ENCODE peak calls at places on chromosome 4, in seven cellular contexts. One of them, this sample, is unnamed.

GRCh38 chr4:156968479-156968984 is 3.1 kb downstream of the PDGFC start:
- DNase-seq in neural progenitor cell: peak; percentile 69
- DNase-seq in lung: peak; percentile 71
- DNase-seq in MG63: peak; percentile 43
- DNase-seq in fibroblast of mammary gland: peak; percentile 85
- DNase-seq in Peyer's patch: peak; percentile 17
- DNase-seq in HCT116: peak; percentile 62
- DNase-seq in this sample: no peak

GRCh38 chr4:151887816-151888180 is 127.0 kb upstream of the GATB start:
- DNase-seq in fibroblast of mammary gland: no peak
- DNase-seq in neural progenitor cell: no peak
- DNase-seq in MG63: no peak
- DNase-seq in Peyer's patch: no peak
- DNase-seq in lung: no peak
- DNase-seq in HCT116: no peak
- DNase-seq in this sample: no peak

GRCh38 chr4:153207561-153207960 is 3.3 kb downstream of the TRIM2 start:
- DNase-seq in HCT116: no peak
- DNase-seq in MG63: no peak
- DNase-seq in fibroblast of mammary gland: peak; percentile 31
- DNase-seq in neural progenitor cell: peak; percentile 51
- DNase-seq in lung: no peak
- DNase-seq in Peyer's patch: no peak
- DNase-seq in this sample: no peak

GRCh38 chr4:40294339-40294738 is 40.8 kb upstream of the CHRNA9 start:
- DNase-seq in fibroblast of mammary gland: no peak
- DNase-seq in HCT116: no peak
- DNase-seq in MG63: no peak
- DNase-seq in lung: no peak
- DNase-seq in Peyer's patch: no peak
- DNase-seq in neural progenitor cell: no peak
- DNase-seq in this sample: no peak

GRCh38 chr4:26130173-26130572 is 190.6 kb upstream of the RBPJ start:
- DNase-seq in Peyer's patch: no peak
- DNase-seq in HCT116: no peak
- DNase-seq in lung: no peak
- DNase-seq in neural progenitor cell: no peak
- DNase-seq in fibroblast of mammary gland: no peak
- DNase-seq in MG63: no peak
- DNase-seq in this sample: no peak

GRCh38 chr4:92387459-92388069 is 83.8 kb downstream of the GRID2 start:
- DNase-seq in HCT116: peak; percentile 68
- DNase-seq in Peyer's patch: no peak
- DNase-seq in MG63: no peak
- DNase-seq in neural progenitor cell: peak; percentile 57
- DNase-seq in lung: no peak
- DNase-seq in fibroblast of mammary gland: peak; percentile 50
- DNase-seq in this sample: no peak

GRCh38 chr4:20348411-20348810 is 96.7 kb downstream of the SLIT2 start:
- DNase-seq in MG63: peak; percentile 31
- DNase-seq in Peyer's patch: no peak
- DNase-seq in lung: no peak
- DNase-seq in HCT116: no peak
- DNase-seq in fibroblast of mammary gland: no peak
- DNase-seq in neural progenitor cell: no peak
- DNase-seq in this sample: no peak

GRCh38 chr4:184293552-184293951 is 75.9 kb upstream of the ENPP6 start:
- DNase-seq in lung: peak; percentile 49
- DNase-seq in MG63: no peak
- DNase-seq in Peyer's patch: no peak
- DNase-seq in neural progenitor cell: no peak
- DNase-seq in HCT116: no peak
- DNase-seq in fibroblast of mammary gland: no peak
- DNase-seq in this sample: no peak

GRCh38 chr4:147739239-147739823 is 7.4 kb downstream of the ARHGAP10 start:
- DNase-seq in lung: no peak
- DNase-seq in Peyer's patch: no peak
- DNase-seq in fibroblast of mammary gland: no peak
- DNase-seq in MG63: no peak
- DNase-seq in neural progenitor cell: no peak
- DNase-seq in HCT116: no peak
- DNase-seq in this sample: no peak

GRCh38 chr4:156303708-156304107 is 350.0 kb upstream of the CTSO start:
- DNase-seq in Peyer's patch: no peak
- DNase-seq in fibroblast of mammary gland: no peak
- DNase-seq in HCT116: no peak
- DNase-seq in lung: no peak
- DNase-seq in MG63: no peak
- DNase-seq in neural progenitor cell: no peak
- DNase-seq in this sample: no peak

GRCh38 chr4:108029321-108029720 is 39.6 kb downstream of the HADH start:
- DNase-seq in HCT116: no peak
- DNase-seq in neural progenitor cell: no peak
- DNase-seq in MG63: no peak
- DNase-seq in lung: no peak
- DNase-seq in fibroblast of mammary gland: no peak
- DNase-seq in Peyer's patch: no peak
- DNase-seq in this sample: no peak

GRCh38 chr4:155442267-155443105 is 65.7 kb upstream of the MAP9 start:
- DNase-seq in fibroblast of mammary gland: peak; percentile 83
- DNase-seq in MG63: peak; percentile 38
- DNase-seq in neural progenitor cell: peak; percentile 79
- DNase-seq in lung: peak; percentile 80
- DNase-seq in Peyer's patch: peak; percentile 47
- DNase-seq in HCT116: peak; percentile 49
- DNase-seq in this sample: no peak

GRCh38 chr4:66577922-66578321 is 907.6 kb upstream of the EPHA5 start:
- DNase-seq in neural progenitor cell: no peak
- DNase-seq in HCT116: no peak
- DNase-seq in MG63: no peak
- DNase-seq in lung: no peak
- DNase-seq in fibroblast of mammary gland: no peak
- DNase-seq in Peyer's patch: no peak
- DNase-seq in this sample: no peak

GRCh38 chr4:148694702-148695101 is 252.5 kb upstream of the NR3C2 start:
- DNase-seq in lung: no peak
- DNase-seq in neural progenitor cell: no peak
- DNase-seq in MG63: no peak
- DNase-seq in Peyer's patch: no peak
- DNase-seq in fibroblast of mammary gland: no peak
- DNase-seq in HCT116: no peak
- DNase-seq in this sample: no peak

GRCh38 chr4:2834001-2834921 is 9.4 kb upstream of the ADD1 start:
- DNase-seq in Peyer's patch: no peak
- DNase-seq in MG63: no peak
- DNase-seq in lung: no peak
- DNase-seq in HCT116: no peak
- DNase-seq in fibroblast of mammary gland: no peak
- DNase-seq in neural progenitor cell: no peak
- DNase-seq in this sample: no peak

GRCh38 chr4:5204781-5205180 is 153.5 kb downstream of the STK32B start:
- DNase-seq in fibroblast of mammary gland: peak; percentile 49
- DNase-seq in HCT116: no peak
- DNase-seq in neural progenitor cell: no peak
- DNase-seq in MG63: no peak
- DNase-seq in lung: no peak
- DNase-seq in Peyer's patch: no peak
- DNase-seq in this sample: no peak

GRCh38 chr4:158904815-158905214 is 136.0 kb downstream of the FNIP2 start:
- DNase-seq in HCT116: no peak
- DNase-seq in fibroblast of mammary gland: no peak
- DNase-seq in MG63: no peak
- DNase-seq in lung: no peak
- DNase-seq in Peyer's patch: no peak
- DNase-seq in neural progenitor cell: no peak
- DNase-seq in this sample: no peak

GRCh38 chr4:158903472-158904043 is 134.7 kb downstream of the FNIP2 start:
- DNase-seq in HCT116: no peak
- DNase-seq in MG63: no peak
- DNase-seq in neural progenitor cell: no peak
- DNase-seq in Peyer's patch: no peak
- DNase-seq in fibroblast of mammary gland: no peak
- DNase-seq in lung: no peak
- DNase-seq in this sample: no peak

GRCh38 chr4:158906073-158906472 is 137.2 kb downstream of the FNIP2 start:
- DNase-seq in MG63: no peak
- DNase-seq in HCT116: no peak
- DNase-seq in Peyer's patch: no peak
- DNase-seq in lung: no peak
- DNase-seq in neural progenitor cell: no peak
- DNase-seq in fibroblast of mammary gland: no peak
- DNase-seq in this sample: no peak

GRCh38 chr4:158903079-158903456 is 134.2 kb downstream of the FNIP2 start:
- DNase-seq in lung: no peak
- DNase-seq in MG63: no peak
- DNase-seq in neural progenitor cell: no peak
- DNase-seq in fibroblast of mammary gland: no peak
- DNase-seq in Peyer's patch: no peak
- DNase-seq in HCT116: no peak
- DNase-seq in this sample: no peak
- H3K4me3 ChIP-seq in lung: no peak overlapping the region
- H3K4me3 ChIP-seq in MG63: no peak overlapping the region
- H3K4me3 ChIP-seq in neural progenitor cell: no peak overlapping the region
- H3K4me3 ChIP-seq in fibroblast of mammary gland: no peak overlapping the region
- H3K4me3 ChIP-seq in Peyer's patch: no peak overlapping the region
- H3K4me3 ChIP-seq in HCT116: no peak overlapping the region
- H3K4me3 ChIP-seq in this sample: no peak overlapping the region

GRCh38 chr4:113975578-113975977 is 3.9 kb downstream of the ARSJ start:
- DNase-seq in Peyer's patch: no peak
- DNase-seq in neural progenitor cell: no peak
- DNase-seq in lung: no peak
- DNase-seq in MG63: no peak
- DNase-seq in HCT116: no peak
- DNase-seq in fibroblast of mammary gland: no peak
- DNase-seq in this sample: no peak

GRCh38 chr4:113978105-113978504 is 1.3 kb downstream of the ARSJ start:
- DNase-seq in MG63: no peak
- DNase-seq in Peyer's patch: no peak
- DNase-seq in neural progenitor cell: no peak
- DNase-seq in HCT116: no peak
- DNase-seq in fibroblast of mammary gland: no peak
- DNase-seq in lung: no peak
- DNase-seq in this sample: no peak

GRCh38 chr4:113979157-113979972 is at the start of gene ARSJ:
- DNase-seq in MG63: peak; percentile 82
- DNase-seq in HCT116: peak; percentile 32
- DNase-seq in fibroblast of mammary gland: peak; percentile 88
- DNase-seq in lung: peak; percentile 64
- DNase-seq in neural progenitor cell: peak; percentile 76
- DNase-seq in Peyer's patch: no peak
- DNase-seq in this sample: no peak

GRCh38 chr4:113978561-113979156 is 788 bp downstream of the ARSJ start:
- DNase-seq in fibroblast of mammary gland: no peak
- DNase-seq in lung: no peak
- DNase-seq in HCT116: no peak
- DNase-seq in MG63: no peak
- DNase-seq in Peyer's patch: no peak
- DNase-seq in neural progenitor cell: peak; percentile 15
- DNase-seq in this sample: no peak

DNA sequence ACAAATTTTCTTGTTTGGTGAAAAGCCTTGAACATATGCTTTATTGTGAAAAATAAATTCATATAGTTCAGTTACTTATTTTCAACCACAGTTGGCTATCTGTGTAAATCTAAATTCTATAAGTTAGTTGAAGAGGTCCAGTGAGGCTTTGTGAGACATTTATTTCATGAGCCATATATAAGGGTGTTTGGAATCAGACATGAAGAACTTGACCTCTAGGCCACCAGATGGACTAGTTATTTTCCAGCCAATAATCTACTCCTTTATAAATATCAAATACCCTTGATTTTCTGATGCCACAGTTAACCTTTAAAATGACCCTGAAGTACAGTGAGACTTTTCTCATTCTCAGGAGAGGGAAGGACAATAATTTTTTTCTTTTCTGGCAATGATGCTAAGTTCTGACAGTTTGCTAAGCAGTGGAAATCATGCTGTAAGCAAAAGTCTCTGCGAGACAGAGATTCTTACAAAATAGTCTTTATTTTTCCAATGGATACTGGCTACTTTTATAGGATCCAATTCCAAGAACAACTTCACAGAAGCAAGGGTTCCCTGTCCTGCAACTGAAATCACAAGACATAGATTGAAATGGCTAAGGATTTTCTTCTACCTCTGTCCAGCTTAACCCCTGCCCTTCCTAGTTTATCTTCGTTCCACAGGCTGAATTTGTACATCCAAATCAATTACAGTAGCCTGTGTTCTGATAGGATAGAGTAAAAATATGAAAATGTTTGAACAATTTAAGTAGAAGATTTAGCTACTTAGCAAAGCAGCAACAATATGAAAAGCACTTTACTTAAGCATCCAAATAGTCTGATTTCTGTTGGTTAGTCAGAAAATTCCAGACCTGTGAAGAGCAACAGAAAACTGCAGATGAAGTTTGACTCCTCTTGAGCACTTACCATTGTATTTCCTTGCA is 2.3 kb downstream of the ARSJ start:
- DNase-seq in fibroblast of mammary gland: peak; percentile 33
- DNase-seq in lung: no peak
- DNase-seq in MG63: no peak
- DNase-seq in Peyer's patch: no peak
- DNase-seq in HCT116: no peak
- DNase-seq in neural progenitor cell: no peak
- DNase-seq in this sample: no peak
- H3K4me3 ChIP-seq in fibroblast of mammary gland: peak overlapping the region; percentile 94
- H3K4me3 ChIP-seq in lung: no peak overlapping the region
- H3K4me3 ChIP-seq in MG63: peak overlapping the region; percentile 65
- H3K4me3 ChIP-seq in Peyer's patch: no peak overlapping the region
- H3K4me3 ChIP-seq in HCT116: no peak overlapping the region
- H3K4me3 ChIP-seq in neural progenitor cell: no peak overlapping the region
- H3K4me3 ChIP-seq in this sample: peak overlapping the region; percentile 77

GRCh38 chr4:54359919-54360650 is 131.0 kb downstream of the PDGFRA start:
- DNase-seq in neural progenitor cell: no peak
- DNase-seq in MG63: no peak
- DNase-seq in fibroblast of mammary gland: no peak
- DNase-seq in lung: no peak
- DNase-seq in HCT116: no peak
- DNase-seq in Peyer's patch: no peak
- DNase-seq in this sample: no peak
- H3K4me3 ChIP-seq in neural progenitor cell: no peak overlapping the region
- H3K4me3 ChIP-seq in MG63: no peak overlapping the region
- H3K4me3 ChIP-seq in fibroblast of mammary gland: no peak overlapping the region
- H3K4me3 ChIP-seq in lung: no peak overlapping the region
- H3K4me3 ChIP-seq in HCT116: no peak overlapping the region
- H3K4me3 ChIP-seq in Peyer's patch: no peak overlapping the region
- H3K4me3 ChIP-seq in this sample: no peak overlapping the region

GRCh38 chr4:83572848-83573247 is 36.9 kb downstream of the GPAT3 start:
- DNase-seq in neural progenitor cell: no peak
- DNase-seq in HCT116: no peak
- DNase-seq in Peyer's patch: no peak
- DNase-seq in lung: no peak
- DNase-seq in fibroblast of mammary gland: no peak
- DNase-seq in MG63: no peak
- DNase-seq in this sample: no peak

GRCh38 chr4:83568057-83568456 is 32.1 kb downstream of the GPAT3 start:
- DNase-seq in Peyer's patch: no peak
- DNase-seq in neural progenitor cell: no peak
- DNase-seq in HCT116: no peak
- DNase-seq in fibroblast of mammary gland: peak; percentile 13
- DNase-seq in MG63: no peak
- DNase-seq in lung: no peak
- DNase-seq in this sample: no peak

GRCh38 chr4:83569967-83570366 is 34.1 kb downstream of the GPAT3 start:
- DNase-seq in Peyer's patch: no peak
- DNase-seq in HCT116: no peak
- DNase-seq in fibroblast of mammary gland: no peak
- DNase-seq in MG63: no peak
- DNase-seq in neural progenitor cell: no peak
- DNase-seq in lung: no peak
- DNase-seq in this sample: no peak

GRCh38 chr4:83569429-83569828 is 33.5 kb downstream of the GPAT3 start:
- DNase-seq in MG63: no peak
- DNase-seq in lung: no peak
- DNase-seq in fibroblast of mammary gland: no peak
- DNase-seq in Peyer's patch: no peak
- DNase-seq in neural progenitor cell: no peak
- DNase-seq in HCT116: no peak
- DNase-seq in this sample: no peak
- H3K4me3 ChIP-seq in MG63: no peak overlapping the region
- H3K4me3 ChIP-seq in lung: no peak overlapping the region
- H3K4me3 ChIP-seq in fibroblast of mammary gland: no peak overlapping the region
- H3K4me3 ChIP-seq in Peyer's patch: no peak overlapping the region
- H3K4me3 ChIP-seq in neural progenitor cell: no peak overlapping the region
- H3K4me3 ChIP-seq in HCT116: no peak overlapping the region
- H3K4me3 ChIP-seq in this sample: no peak overlapping the region